ENCODE peak calls at places on chromosomes 3 and 15, in four cellular contexts. O is NCI-H1105; D is CD8-positive, alpha-beta T cell; A is putamen. S is an unnamed sample.

GRCh38 chr3:86988235-86988634 is 2.7 kb downstream of the VGLL3 start:
- DNase-seq in D (no peak), O (no peak), A (no peak), S (no peak)

GRCh38 chr15:80518522-80518921 is 114.3 kb downstream of the ARNT2 start:
- DNase-seq in D (no peak), O (no peak), A (no peak), S (no peak)

GRCh38 chr3:106345353-106346027 is 476.7 kb upstream of the CBLB start:
- DNase-seq in D (no peak), A (no peak), O (no peak), S (no peak)

GRCh38 chr3:139935071-139935865 is at the start of gene CLSTN2:
- DNase-seq in O (peak; percentile 88), D (no peak), A (peak; percentile 79), S (no peak)

GRCh38 chr15:61780278-61780677 is 280.0 kb downstream of the VPS13C start:
- DNase-seq in A (no peak), D (no peak), O (no peak), S (no peak)

GRCh38 chr3:11154953-11155325 is 646 bp downstream of the HRH1 start:
- DNase-seq in O (peak; percentile 8), D (no peak), A (no peak), S (no peak)

GRCh38 chr3:70748593-70748992 is 436.2 kb upstream of the MDFIC2 start:
- DNase-seq in A (no peak), O (no peak), D (no peak), S (no peak)

GRCh38 chr3:116473602-116474001 is 28.3 kb upstream of the LSAMP start:
- DNase-seq in O (no peak), A (no peak), D (no peak), S (no peak)

GRCh38 chr3:13588971-13589370 is 40.0 kb downstream of the FBLN2 start:
- DNase-seq in D (no peak), O (no peak), A (no peak), S (no peak)

GRCh38 chr3:138267083-138267482 is 62.6 kb downstream of the NME9 start:
- DNase-seq in D (no peak), O (no peak), A (no peak), S (no peak)

GRCh38 chr3:50194903-50195500 is 3.6 kb downstream of the GNAT1 start:
- DNase-seq in O (no peak), D (no peak), A (no peak), S (peak; percentile 87)

S was measured in K562.